ENCODE peak calls at places on chromosomes 2 and 18, in six cellular contexts. R is astrocyte of the spinal cord, A is GM12864, K is right cardiac atrium, L is neuronal stem cell, V is neural progenitor cell. O is an unnamed sample.

GRCh38 chr2:128545829-128546228 is 227.2 kb upstream of the HS6ST1 start:
- DNase-seq in K (no peak), V (no peak), A (no peak), L (no peak), R (no peak), O (no peak)

GRCh38 chr2:20091305-20091991 is 40.0 kb upstream of the LAPTM4A start:
- DNase-seq in K (peak; percentile 85), V (no peak), R (peak; percentile 90), A (no peak), L (no peak), O (peak; percentile 92)

GRCh38 chr2:21280793-21281192 is 157.0 kb downstream of the TDRD15 start:
- DNase-seq in K (no peak), V (no peak), L (no peak), R (no peak), A (no peak), O (no peak)

GRCh38 chr2:108909917-108910515 is 79.0 kb downstream of the EDAR start:
- DNase-seq in A (no peak), V (no peak), R (no peak), L (no peak), K (no peak), O (no peak)

GRCh38 chr18:46290440-46291020 is 186.3 kb downstream of the HAUS1 start:
- DNase-seq in V (no peak), K (no peak), L (no peak), A (no peak), R (no peak), O (no peak)

GRCh38 chr2:13524492-13524891 is 807.8 kb downstream of the TRIB2 start:
- DNase-seq in A (no peak), L (no peak), R (no peak), V (no peak), K (no peak), O (no peak)

GRCh38 chr2:227657204-227657845 is 9.3 kb upstream of the SCYGR5 start:
- DNase-seq in L (no peak), R (peak; percentile 56), V (no peak), A (no peak), K (no peak), O (peak; percentile 81)

GRCh38 chr2:64839844-64840243 is 149.4 kb upstream of the SLC1A4 start:
- DNase-seq in K (no peak), R (no peak), V (no peak), A (peak; percentile 70), L (no peak), O (no peak)

GRCh38 chr2:174330945-174331619 is 3.7 kb upstream of the SP9 start:
- DNase-seq in V (peak; percentile 55), R (no peak), L (peak; percentile 15), A (no peak), K (no peak), O (no peak)

GRCh38 chr2:207167129-207167923 is 1.6 kb upstream of the KLF7 start:
- DNase-seq in K (no peak), A (no peak), R (peak; percentile 78), L (no peak), V (no peak), O (peak; percentile 80)

GRCh38 chr2:69184224-69184623 is 171.2 kb downstream of the ANTXR1 start:
- DNase-seq in R (no peak), V (no peak), A (no peak), L (no peak), K (no peak), O (no peak)

GRCh38 chr18:64929026-64929425 is 780.1 kb upstream of the LINC00305 start:
- DNase-seq in L (no peak), A (no peak), R (peak; percentile 50), V (no peak), K (no peak), O (no peak)

GRCh38 chr2:66573866-66574265 is 138.9 kb downstream of the MEIS1 start:
- DNase-seq in V (peak; percentile 74), A (no peak), L (no peak), K (no peak), R (peak; percentile 29), O (no peak)

GRCh38 chr2:135125940-135126339 is 73.8 kb downstream of the RAB3GAP1 start:
- DNase-seq in V (no peak), L (no peak), R (no peak), K (no peak), A (no peak), O (no peak)

GRCh38 chr18:33270297-33270696 is 170.2 kb downstream of the CCDC178 start:
- DNase-seq in V (no peak), L (no peak), A (no peak), K (no peak), R (no peak), O (no peak)

GRCh38 chr18:2655954-2656236 is 369 bp downstream of the SMCHD1 start:
- DNase-seq in K (no peak), V (no peak), R (no peak), A (no peak), L (no peak), O (no peak)

GRCh38 chr2:24365051-24365450 is 4.7 kb upstream of the ITSN2 start:
- DNase-seq in K (peak; percentile 95), L (no peak), A (no peak), V (no peak), R (no peak), O (peak; percentile 20)

GRCh38 chr18:25825066-25825465 is 265.3 kb downstream of the SS18 start:
- DNase-seq in K (no peak), R (no peak), V (peak; percentile 9), L (no peak), A (no peak), O (no peak)

GRCh38 chr18:62979172-62979571 is 263.8 kb downstream of the PHLPP1 start:
- DNase-seq in R (peak; percentile 83), V (no peak), L (no peak), A (no peak), K (peak; percentile 73), O (peak; percentile 63)

GRCh38 chr2:797993-798392 is 120.8 kb upstream of the TMEM18 start:
- DNase-seq in L (no peak), R (no peak), A (no peak), K (no peak), V (no peak), O (no peak)

GRCh38 chr2:203687161-203687560 is 19.3 kb upstream of the CD28 start:
- DNase-seq in R (peak; percentile 58), K (no peak), V (no peak), L (no peak), A (no peak), O (peak; percentile 52)

GRCh38 chr2:64966017-64966416 is 23.2 kb upstream of the SLC1A4 start:
- DNase-seq in V (no peak), K (no peak), L (no peak), A (no peak), R (no peak), O (no peak)

GRCh38 chr2:114610677-114611076 is 168.2 kb downstream of the DPP10 start:
- DNase-seq in K (peak; percentile 26), R (no peak), A (no peak), L (no peak), V (peak; percentile 23), O (no peak)

GRCh38 chr2:206392118-206392517 is 51.2 kb upstream of the ADAM23 start:
- DNase-seq in A (peak; percentile 21), L (no peak), V (peak; percentile 45), R (peak; percentile 43), K (no peak), O (peak; percentile 68)

GRCh38 chr18:22560283-22560627 is 142.5 kb upstream of the CTAGE1 start:
- DNase-seq in V (no peak), K (no peak), A (no peak), L (no peak), R (no peak), O (no peak)

GRCh38 chr18:22559414-22560282 is 141.9 kb upstream of the CTAGE1 start:
- DNase-seq in K (peak; percentile 93), V (peak; percentile 79), R (peak; percentile 58), L (peak; percentile 48), A (no peak), O (peak; percentile 79)

GRCh38 chr18:22564036-22564435 is 146.3 kb upstream of the CTAGE1 start:
- DNase-seq in A (no peak), L (no peak), V (no peak), K (no peak), R (peak; percentile 82), O (peak; percentile 86)

GRCh38 chr18:22560797-22561196 is 143.1 kb upstream of the CTAGE1 start:
- DNase-seq in L (no peak), R (no peak), A (no peak), V (no peak), K (no peak), O (no peak)

GRCh38 chr18:22563098-22563707 is 145.5 kb upstream of the CTAGE1 start:
- DNase-seq in R (peak; percentile 92), V (peak; percentile 75), A (peak; percentile 15), L (peak; percentile 51), K (no peak), O (peak; percentile 98)
- H3K4me3 ChIP-seq in R (no peak overlapping the region), V (no peak overlapping the region), A (no peak overlapping the region), L (no peak overlapping the region), K (peak overlapping the region; percentile 68), O (peak overlapping the region; percentile 53)

GRCh38 chr18:55054591-55054990 is 95.3 kb upstream of the CCDC68 start:
- DNase-seq in L (no peak), A (no peak), R (no peak), K (no peak), V (no peak), O (no peak)

GRCh38 chr18:55053976-55054375 is 94.7 kb upstream of the CCDC68 start:
- DNase-seq in R (no peak), L (no peak), A (no peak), V (no peak), K (no peak), O (no peak)

GRCh38 chr18:55047546-55047945 is 88.3 kb upstream of the CCDC68 start:
- DNase-seq in L (no peak), R (no peak), V (no peak), K (no peak), A (no peak), O (peak; percentile 57)

DNA sequence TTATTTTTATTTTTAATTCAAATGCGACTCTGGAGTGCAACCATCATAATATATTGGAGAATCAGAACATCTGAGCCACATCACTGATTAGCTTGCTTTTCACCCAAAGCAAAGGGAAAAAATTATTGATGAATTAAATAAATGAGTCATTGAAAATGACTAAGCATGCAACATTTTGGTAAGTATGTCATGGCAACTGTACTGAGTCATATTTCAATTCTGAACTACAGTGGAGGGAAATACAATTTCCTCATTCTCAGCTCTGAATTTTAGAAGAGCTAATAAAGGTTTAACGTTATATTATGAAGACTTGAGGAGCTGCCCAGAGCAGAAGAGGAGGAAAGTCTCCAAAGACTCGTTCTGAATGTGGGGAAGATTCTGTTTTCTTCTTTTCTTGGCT is 89.6 kb upstream of the CCDC68 start:
- DNase-seq in K (no peak), V (no peak), A (no peak), R (peak; percentile 62), L (no peak), O (peak; percentile 39)
- H3K4me3 ChIP-seq in K (no peak overlapping the region), V (no peak overlapping the region), A (no peak overlapping the region), R (no peak overlapping the region), L (no peak overlapping the region), O (no peak overlapping the region)

GRCh38 chr2:105399207-105399861 is 483 bp upstream of the FHL2 start:
- DNase-seq in L (no peak), K (peak; percentile 71), V (no peak), R (no peak), A (no peak), O (no peak)
- H3K4me3 ChIP-seq in L (peak overlapping the region; percentile 50), K (peak overlapping the region; percentile 85), V (peak overlapping the region; percentile 75), R (peak overlapping the region; percentile 25), A (no peak overlapping the region), O (peak overlapping the region; percentile 96)

DNA sequence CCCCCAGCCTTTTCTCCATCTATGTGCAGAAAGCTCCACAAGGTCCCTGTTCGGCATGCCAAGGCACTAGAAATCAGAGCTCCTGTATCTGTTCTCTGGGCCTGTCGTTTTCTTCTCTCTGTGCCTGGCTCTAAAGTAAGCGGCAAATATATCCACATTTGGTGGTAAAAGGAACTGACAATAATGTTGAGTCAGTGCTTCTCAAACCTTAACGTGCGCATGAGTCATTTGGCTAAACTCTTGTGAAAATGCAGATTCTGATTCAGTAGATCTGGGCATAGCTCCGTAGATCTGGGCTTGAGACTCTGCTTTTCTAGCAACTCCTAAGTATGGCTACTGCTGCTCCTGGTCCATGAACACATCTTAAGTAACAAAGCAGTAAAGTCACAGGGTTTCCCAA is 16.5 kb upstream of the ACSL3 start:
- DNase-seq in R (peak; percentile 91), K (no peak), L (no peak), A (no peak), V (no peak), O (peak; percentile 92)
- H3K4me3 ChIP-seq in R (no peak overlapping the region), K (no peak overlapping the region), L (no peak overlapping the region), A (no peak overlapping the region), V (no peak overlapping the region), O (no peak overlapping the region)

O was measured in fibroblast of pulmonary artery.